ENCODE peak calls at places on chromosome 5, in five cellular contexts. Z, H, N, D and I are unnamed samples. For H3K9me3, the result is how much of the 10 kb centered on the place peaks cover.

GRCh38 chr5:58318468-58318867 is 141.4 kb downstream of the PLK2 start:
- DNase-seq in Z (no peak), H (no peak), N (no peak), D (no peak), I (no peak)

GRCh38 chr5:86979801-86980510 is 287.7 kb upstream of the RASA1 start:
- DNase-seq in Z (no peak), H (no peak), N (no peak), D (peak), I (no peak)

GRCh38 chr5:10652606-10653005 is 88.7 kb downstream of the ANKRD33B start:
- DNase-seq in Z (no peak), H (no peak), N (peak), D (no peak), I (no peak)

GRCh38 chr5:111929892-111930291 is 172.9 kb upstream of the NREP start:
- DNase-seq in Z (no peak), H (no peak), N (no peak), D (peak), I (no peak)

GRCh38 chr5:82480331-82480730 is 202.2 kb upstream of the RPS23 start:
- DNase-seq in Z (no peak), H (no peak), N (no peak), D (no peak), I (no peak)

GRCh38 chr5:55934720-55935119 is 60.0 kb downstream of the IL6ST start:
- DNase-seq in Z (no peak), H (no peak), N (no peak), D (no peak), I (no peak)

GRCh38 chr5:73498057-73498992 is at the start of gene BTF3:
- DNase-seq in Z (peak), H (peak), N (peak), D (peak), I (peak)

GRCh38 chr5:67773439-67773988 is 442.0 kb upstream of the PIK3R1 start:
- DNase-seq in Z (no peak), H (no peak), N (no peak), D (no peak), I (no peak)

GRCh38 chr5:28543699-28544098 is 1505.3 kb upstream of the CDH9 start:
- DNase-seq in Z (no peak), H (no peak), N (no peak), D (no peak), I (no peak)

GRCh38 chr5:17090839-17091238 is 126.6 kb upstream of the BASP1 start:
- DNase-seq in Z (no peak), H (no peak), N (no peak), D (no peak), I (no peak)

GRCh38 chr5:67010684-67011409 is 185.8 kb downstream of the CD180 start:
- DNase-seq in Z (no peak), H (no peak), N (no peak), D (no peak), I (no peak)

GRCh38 chr5:108548684-108549596 is 167.0 kb upstream of the FBXL17 start:
- DNase-seq in Z (no peak), H (no peak), N (no peak), D (no peak), I (no peak)

GRCh38 chr5:114101153-114101552 is 260.7 kb upstream of the KCNN2 start:
- DNase-seq in Z (no peak), H (no peak), N (no peak), D (peak), I (no peak)

GRCh38 chr5:119207105-119207504 is 136.2 kb downstream of the DMXL1 start:
- DNase-seq in Z (no peak), H (no peak), N (no peak), D (no peak), I (no peak)

GRCh38 chr5:58088941-58089340 is 370.9 kb downstream of the PLK2 start:
- DNase-seq in Z (no peak), H (no peak), N (no peak), D (peak), I (no peak)

GRCh38 chr5:14444161-14444560 is 137.4 kb upstream of the OTULINL start:
- DNase-seq in Z (no peak), H (no peak), N (no peak), D (no peak), I (no peak)

GRCh38 chr5:31235381-31235780 is 41.9 kb downstream of the CDH6 start:
- DNase-seq in Z (no peak), H (no peak), N (no peak), D (no peak), I (no peak)

GRCh38 chr5:138903113-138903789 is 28.1 kb upstream of the LRRTM2 start:
- DNase-seq in Z (no peak), H (no peak), N (no peak), D (no peak), I (no peak)

GRCh38 chr5:78809444-78809843 is 160.9 kb upstream of the LHFPL2 start:
- DNase-seq in Z (no peak), H (no peak), N (no peak), D (no peak), I (no peak)

GRCh38 chr5:35087971-35088370 is 40.2 kb upstream of the AGXT2 start:
- DNase-seq in Z (no peak), H (no peak), N (no peak), D (no peak), I (no peak)

GRCh38 chr5:44051591-44051990 is 337.6 kb downstream of the FGF10 start:
- DNase-seq in Z (no peak), H (no peak), N (no peak), D (no peak), I (no peak)

GRCh38 chr5:162801235-162801634 is 636.2 kb upstream of the CCNG1 start:
- DNase-seq in Z (no peak), H (no peak), N (no peak), D (no peak), I (no peak)

GRCh38 chr5:133253661-133254060 is 201.8 kb downstream of the HSPA4 start:
- DNase-seq in Z (no peak), H (no peak), N (no peak), D (no peak), I (no peak)

GRCh38 chr5:158737536-158738027 is 362.1 kb downstream of the EBF1 start:
- DNase-seq in Z (no peak), H (no peak), N (no peak), D (no peak), I (no peak)

GRCh38 chr5:33641722-33642505 is 201.1 kb downstream of the TARS1 start:
- DNase-seq in Z (no peak), H (no peak), N (no peak), D (no peak), I (no peak)

GRCh38 chr5:75885849-75886596 is 168.8 kb upstream of the POC5 start:
- DNase-seq in Z (no peak), H (no peak), N (no peak), D (no peak), I (peak)
- TF ChIP-seq CTCF in Z (no peak), H (no peak), N (no peak), D (no peak), I (peak)

GRCh38 chr5:40430112-40430725 is 249.5 kb upstream of the PTGER4 start:
- DNase-seq in Z (no peak), H (no peak), N (no peak), D (no peak), I (no peak)
- H3K27ac ChIP-seq in Z (no peak), H (no peak), N (no peak), D (no peak), I (no peak)

GRCh38 chr5:115396698-115397097 is 100.2 kb upstream of the CCDC112 start:
- DNase-seq in Z (no peak), H (no peak), N (no peak), D (no peak), I (no peak)

GRCh38 chr5:115393239-115393638 is 96.8 kb upstream of the CCDC112 start:
- DNase-seq in Z (no peak), H (no peak), N (no peak), D (no peak), I (no peak)

GRCh38 chr5:115396079-115396478 is 99.6 kb upstream of the CCDC112 start:
- DNase-seq in Z (no peak), H (no peak), N (no peak), D (no peak), I (no peak)

GRCh38 chr5:115392611-115393010 is 96.2 kb upstream of the CCDC112 start:
- DNase-seq in Z (no peak), H (no peak), N (no peak), D (no peak), I (no peak)

GRCh38 chr5:115394531-115394930 is 98.1 kb upstream of the CCDC112 start:
- DNase-seq in Z (no peak), H (no peak), N (no peak), D (no peak), I (no peak)
- H3K9me3 ChIP-seq in Z (under half), H (under half), N (under half), D (under half), I (under half)

DNA sequence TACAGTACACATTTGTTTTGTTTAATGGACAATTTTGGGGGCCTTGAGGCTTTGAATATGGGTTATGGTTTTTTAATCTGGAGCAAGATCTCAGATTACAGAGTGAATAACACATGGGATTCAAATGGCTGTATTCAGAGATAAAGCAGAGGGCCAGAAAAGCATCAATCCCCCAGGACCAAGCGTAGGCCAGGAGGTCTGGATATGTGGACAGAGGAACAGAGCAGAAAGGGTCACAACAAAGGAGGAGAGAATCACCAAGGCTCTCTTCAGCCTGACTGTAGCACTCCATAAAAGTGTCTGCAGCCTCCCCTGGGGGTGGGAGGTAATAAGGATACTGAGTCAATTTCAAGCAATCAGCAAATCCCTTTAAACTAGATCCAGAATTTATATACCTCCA is 47.7 kb upstream of the STK32A start:
- DNase-seq in Z (no peak), H (no peak), N (no peak), D (no peak), I (no peak)
- TF ChIP-seq CTCF in Z (no peak), H (no peak), N (no peak), D (no peak), I (peak)

GRCh38 chr5:151218177-151218576 is 5.7 kb downstream of the CCDC69 start:
- DNase-seq in Z (no peak), H (no peak), N (no peak), D (no peak), I (no peak)

GRCh38 chr5:151214614-151215545 is 9.0 kb downstream of the CCDC69 start:
- DNase-seq in Z (no peak), H (peak), N (no peak), D (no peak), I (no peak)

GRCh38 chr5:151213803-151214613 is 9.9 kb downstream of the CCDC69 start:
- DNase-seq in Z (peak), H (peak), N (peak), D (no peak), I (no peak)

GRCh38 chr5:151216781-151217180 is 7.1 kb downstream of the CCDC69 start:
- DNase-seq in Z (no peak), H (no peak), N (no peak), D (no peak), I (no peak)

DNA sequence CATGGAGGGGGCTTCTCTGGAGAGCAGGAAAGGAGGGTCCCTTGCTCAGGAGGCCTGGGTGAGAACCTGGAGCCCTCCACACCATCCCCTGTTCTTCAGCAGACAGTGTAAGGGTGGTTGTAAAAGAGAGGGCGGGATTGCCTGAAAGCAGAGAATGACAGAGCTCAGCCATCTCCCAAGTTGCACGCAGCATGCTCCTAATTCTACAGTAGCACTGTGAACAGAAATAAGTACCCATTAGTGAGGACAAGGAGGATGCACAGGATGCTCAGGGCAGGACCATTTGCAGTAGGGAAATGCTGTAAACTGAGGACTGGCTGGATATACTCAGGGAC is 8.4 kb downstream of the CCDC69 start:
- DNase-seq in Z (no peak), H (no peak), N (no peak), D (no peak), I (no peak)
- H3K27ac ChIP-seq in Z (peak), H (peak), N (peak), D (no peak), I (no peak)

DNA sequence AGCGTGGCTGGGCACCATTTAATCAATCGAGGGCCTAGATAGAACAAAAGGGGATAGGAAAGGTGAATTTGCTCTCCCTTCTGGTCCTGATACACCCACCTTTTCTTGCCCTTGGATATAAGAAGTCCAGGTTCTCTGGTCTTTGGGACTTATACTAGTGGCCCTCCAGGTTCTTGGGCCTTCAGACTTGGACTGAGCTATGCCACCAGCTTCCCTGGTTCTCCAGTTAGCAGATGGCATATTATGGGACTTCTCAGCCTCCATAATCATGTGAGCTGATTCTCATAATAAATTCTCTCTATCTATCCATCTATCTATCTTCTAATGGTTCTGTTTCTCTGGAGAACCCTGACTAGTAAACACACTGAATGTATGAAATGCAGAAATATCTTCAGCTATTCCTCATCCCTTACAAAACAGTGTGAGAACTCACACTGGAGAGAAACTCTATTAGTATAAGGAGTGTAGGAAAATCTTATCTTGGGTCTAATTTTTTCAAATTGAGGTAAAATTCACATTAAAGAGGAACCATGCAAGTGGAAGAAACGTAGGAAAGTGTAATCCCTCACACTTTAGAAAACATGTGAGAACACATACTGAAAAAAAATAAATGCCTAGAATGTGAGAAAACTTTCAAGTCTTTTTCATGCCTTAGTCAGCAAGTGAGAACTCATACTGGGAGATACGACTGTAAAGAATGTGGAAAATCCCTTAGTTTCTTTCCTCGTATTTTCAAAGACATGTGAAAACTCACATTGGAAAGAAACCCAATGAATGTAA is 15.5 kb downstream of the PCDHB15 start:
- DNase-seq in Z (no peak), H (no peak), N (no peak), D (peak), I (no peak)
- H3K9me3 ChIP-seq in Z (half or more), H (under half), N (half or more), D (half or more), I (half or more)

GRCh38 chr5:93622240-93622885 is 39.3 kb downstream of the NR2F1 start:
- DNase-seq in Z (no peak), H (peak), N (no peak), D (peak), I (no peak)
- TF ChIP-seq CTCF in Z (no peak), H (no peak), N (no peak), D (no peak), I (no peak)

GRCh38 chr5:124574521-124575436 is 171.7 kb downstream of the ZNF608 start:
- DNase-seq in Z (no peak), H (no peak), N (no peak), D (no peak), I (no peak)
- H3K27ac ChIP-seq in Z (no peak), H (no peak), N (no peak), D (no peak), I (no peak)

DNA sequence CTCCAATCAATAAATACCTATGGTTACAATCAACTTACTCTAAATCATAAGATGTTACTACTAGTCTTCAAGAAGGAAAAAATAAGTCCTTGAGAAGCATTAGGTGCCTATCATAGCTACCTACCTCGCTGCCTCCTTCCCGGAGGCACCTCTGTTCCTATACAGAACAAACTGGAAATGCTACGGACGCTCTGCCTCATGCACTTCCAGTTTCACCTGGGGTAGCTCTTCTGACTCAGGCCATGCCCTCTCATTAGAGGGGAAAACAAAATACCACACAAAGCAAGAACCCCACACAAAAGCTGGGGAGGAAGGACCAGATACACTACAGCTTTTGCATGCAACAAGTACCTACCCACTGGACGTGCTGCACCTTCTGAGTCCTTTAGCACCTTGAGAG is 12.4 kb downstream of the SPRY4 start:
- DNase-seq in Z (no peak), H (no peak), N (no peak), D (no peak), I (no peak)
- H3K9me3 ChIP-seq in Z (under half), H (under half), N (under half), D (under half), I (under half)

GRCh38 chr5:128174951-128175350 is 91.4 kb downstream of the SLC12A2 start:
- DNase-seq in Z (no peak), H (no peak), N (no peak), D (no peak), I (no peak)
- TF ChIP-seq CTCF in Z (no peak), H (no peak), N (no peak), D (no peak), I (no peak)